ENCODE peak calls at places on chromosomes 6 and 20, in seven cellular contexts. One of them, this sample, is unnamed.

GRCh38 chr6:33607126-33607783 is 13.9 kb upstream of the ITPR3 start:
- DNase-seq in astrocyte of the cerebellum: no peak
- DNase-seq in ovary: no peak
- DNase-seq in cardiac fibroblast: no peak
- DNase-seq in NCI-H2171 treated with DMSO at 0.1 percent for 48 hours: no peak
- DNase-seq in HS-27A: no peak
- DNase-seq in hypothalamus: no peak
- DNase-seq in this sample: no peak

GRCh38 chr6:139970591-139970991 is 596.1 kb upstream of the CITED2 start:
- DNase-seq in ovary: no peak
- DNase-seq in astrocyte of the cerebellum: no peak
- DNase-seq in HS-27A: no peak
- DNase-seq in cardiac fibroblast: peak; percentile 54
- DNase-seq in NCI-H2171 treated with DMSO at 0.1 percent for 48 hours: no peak
- DNase-seq in hypothalamus: no peak
- DNase-seq in this sample: no peak

GRCh38 chr6:154319231-154319858 is 37.3 kb downstream of the IPCEF1 start:
- DNase-seq in cardiac fibroblast: peak; percentile 58
- DNase-seq in hypothalamus: no peak
- DNase-seq in ovary: no peak
- DNase-seq in HS-27A: no peak
- DNase-seq in astrocyte of the cerebellum: peak; percentile 72
- DNase-seq in NCI-H2171 treated with DMSO at 0.1 percent for 48 hours: no peak
- DNase-seq in this sample: no peak

GRCh38 chr6:163373240-163373639 is 41.3 kb upstream of the QKI start:
- DNase-seq in HS-27A: no peak
- DNase-seq in NCI-H2171 treated with DMSO at 0.1 percent for 48 hours: no peak
- DNase-seq in astrocyte of the cerebellum: no peak
- DNase-seq in ovary: no peak
- DNase-seq in hypothalamus: no peak
- DNase-seq in cardiac fibroblast: no peak
- DNase-seq in this sample: no peak

GRCh38 chr6:18335948-18336347 is 51.2 kb upstream of the RNF144B start:
- DNase-seq in NCI-H2171 treated with DMSO at 0.1 percent for 48 hours: no peak
- DNase-seq in ovary: no peak
- DNase-seq in HS-27A: no peak
- DNase-seq in hypothalamus: no peak
- DNase-seq in cardiac fibroblast: no peak
- DNase-seq in astrocyte of the cerebellum: no peak
- DNase-seq in this sample: no peak

GRCh38 chr20:41560971-41561370 is 57.2 kb downstream of the CHD6 start:
- DNase-seq in hypothalamus: no peak
- DNase-seq in NCI-H2171 treated with DMSO at 0.1 percent for 48 hours: peak; percentile 80
- DNase-seq in astrocyte of the cerebellum: no peak
- DNase-seq in cardiac fibroblast: no peak
- DNase-seq in HS-27A: no peak
- DNase-seq in ovary: no peak
- DNase-seq in this sample: no peak

GRCh38 chr6:28719275-28719940 is 193.7 kb downstream of the GPX5 start:
- DNase-seq in cardiac fibroblast: no peak
- DNase-seq in ovary: no peak
- DNase-seq in hypothalamus: no peak
- DNase-seq in NCI-H2171 treated with DMSO at 0.1 percent for 48 hours: peak; percentile 23
- DNase-seq in HS-27A: no peak
- DNase-seq in astrocyte of the cerebellum: no peak
- DNase-seq in this sample: peak; percentile 41

GRCh38 chr20:63267681-63268080 is 4.9 kb upstream of the ARFGAP1 start:
- DNase-seq in astrocyte of the cerebellum: no peak
- DNase-seq in hypothalamus: no peak
- DNase-seq in cardiac fibroblast: no peak
- DNase-seq in HS-27A: no peak
- DNase-seq in NCI-H2171 treated with DMSO at 0.1 percent for 48 hours: no peak
- DNase-seq in ovary: no peak
- DNase-seq in this sample: no peak

GRCh38 chr6:170111816-170112582 is 178.9 kb downstream of the DLL1 start:
- DNase-seq in ovary: peak; percentile 5
- DNase-seq in NCI-H2171 treated with DMSO at 0.1 percent for 48 hours: no peak
- DNase-seq in hypothalamus: no peak
- DNase-seq in HS-27A: no peak
- DNase-seq in astrocyte of the cerebellum: no peak
- DNase-seq in cardiac fibroblast: no peak
- DNase-seq in this sample: peak; percentile 3

GRCh38 chr6:53527249-53527765 is 17.6 kb downstream of the GCLC start:
- DNase-seq in NCI-H2171 treated with DMSO at 0.1 percent for 48 hours: no peak
- DNase-seq in ovary: no peak
- DNase-seq in hypothalamus: no peak
- DNase-seq in cardiac fibroblast: no peak
- DNase-seq in HS-27A: no peak
- DNase-seq in astrocyte of the cerebellum: no peak
- DNase-seq in this sample: no peak

GRCh38 chr6:157652601-157653363 is 170.3 kb upstream of the SNX9 start:
- DNase-seq in NCI-H2171 treated with DMSO at 0.1 percent for 48 hours: peak; percentile 38
- DNase-seq in hypothalamus: no peak
- DNase-seq in ovary: no peak
- DNase-seq in astrocyte of the cerebellum: no peak
- DNase-seq in HS-27A: no peak
- DNase-seq in cardiac fibroblast: no peak
- DNase-seq in this sample: no peak

This sample was measured in stimulated activated naive CD8-positive, alpha-beta T cell treated with anti-CD3 and anti-CD28 coated beads, Interleukin-15, amount 100 ng/mL, for 72 hours.